ENCODE peak calls at places on chromosome 2, in five cellular contexts. J, L, U, F and E are unnamed samples.

GRCh38 chr2:168853471-168853870 is 36.8 kb downstream of the SPC25 start:
- DNase-seq in J (no peak), L (no peak), U (no peak), F (no peak), E (no peak)

GRCh38 chr2:170813611-170814550 is 2.8 kb upstream of the GAD1 start:
- DNase-seq in J (no peak), L (no peak), U (peak; percentile 41), F (peak; percentile 70), E (no peak)

GRCh38 chr2:12935226-12935625 is 218.5 kb downstream of the TRIB2 start:
- DNase-seq in J (no peak), L (no peak), U (no peak), F (no peak), E (no peak)

GRCh38 chr2:222656544-222657446 is 903 bp upstream of the FARSB start:
- DNase-seq in J (no peak), L (no peak), U (no peak), F (no peak), E (no peak)

GRCh38 chr2:1675633-1676032 is 68.7 kb downstream of the PXDN start:
- DNase-seq in J (no peak), L (no peak), U (no peak), F (no peak), E (no peak)

GRCh38 chr2:160109939-160110673 is 47.7 kb upstream of the PLA2R1 start:
- DNase-seq in J (no peak), L (no peak), U (peak; percentile 62), F (peak; percentile 64), E (no peak)

GRCh38 chr2:119383410-119384140 is 16.8 kb downstream of the DBI start:
- DNase-seq in J (no peak), L (no peak), U (no peak), F (no peak), E (no peak)

GRCh38 chr2:205800804-205801203 is 118.5 kb downstream of the NRP2 start:
- DNase-seq in J (no peak), L (no peak), U (no peak), F (no peak), E (no peak)

GRCh38 chr2:176192351-176192750 is 3.9 kb downstream of the HOXD1 start:
- DNase-seq in J (no peak), L (no peak), U (no peak), F (no peak), E (no peak)

GRCh38 chr2:121999273-121999672 is 243.8 kb downstream of the TSN start:
- DNase-seq in J (no peak), L (no peak), U (no peak), F (peak; percentile 52), E (no peak)

GRCh38 chr2:118084483-118085089 is 3.7 kb upstream of the INSIG2 start:
- DNase-seq in J (no peak), L (no peak), U (peak; percentile 38), F (no peak), E (no peak)

GRCh38 chr2:178530128-178530527 is 49.9 kb downstream of the PLEKHA3 start:
- DNase-seq in J (no peak), L (no peak), U (no peak), F (no peak), E (no peak)

GRCh38 chr2:144780983-144781382 is 261.1 kb upstream of the ZEB2 start:
- DNase-seq in J (no peak), L (no peak), U (no peak), F (no peak), E (no peak)

GRCh38 chr2:42775186-42775585 is 11.3 kb upstream of the OXER1 start:
- DNase-seq in J (no peak), L (no peak), U (no peak), F (no peak), E (no peak)

GRCh38 chr2:211453311-211453894 is 897.0 kb downstream of the CPS1 start:
- DNase-seq in J (no peak), L (no peak), U (no peak), F (no peak), E (no peak)

GRCh38 chr2:177078416-177078815 is 134.2 kb upstream of the HNRNPA3 start:
- DNase-seq in J (no peak), L (no peak), U (no peak), F (no peak), E (no peak)

GRCh38 chr2:96832751-96833507 is 10.9 kb downstream of the ANKRD23 start:
- DNase-seq in J (no peak), L (no peak), U (no peak), F (no peak), E (no peak)
- TF ChIP-seq POLR2A in J (no peak), L (no peak), U (peak; percentile 19), F (no peak), E (no peak)

GRCh38 chr2:10157293-10157692 is 34.8 kb downstream of the RRM2 start:
- DNase-seq in J (no peak), L (no peak), U (no peak), F (peak; percentile 27), E (no peak)
- TF ChIP-seq TAF1 in J (no peak), L (no peak), U (no peak), F (no peak), E (no peak)

GRCh38 chr2:218395826-218396687 is 3.6 kb upstream of the CTDSP1 start:
- DNase-seq in J (peak; percentile 71), L (peak; percentile 85), U (peak; percentile 94), F (peak; percentile 95), E (peak; percentile 82)
- TF ChIP-seq POLR2A in J (no peak), L (no peak), U (peak; percentile 23), F (peak; percentile 60), E (peak; percentile 51)

GRCh38 chr2:15363734-15364133 is 197.4 kb downstream of the NBAS start:
- DNase-seq in J (no peak), L (no peak), U (no peak), F (no peak), E (no peak)

GRCh38 chr2:15357186-15357585 is 203.9 kb downstream of the NBAS start:
- DNase-seq in J (no peak), L (no peak), U (no peak), F (no peak), E (no peak)

GRCh38 chr2:15357922-15358321 is 203.2 kb downstream of the NBAS start:
- DNase-seq in J (no peak), L (no peak), U (no peak), F (no peak), E (no peak)

GRCh38 chr2:15363142-15363541 is 198.0 kb downstream of the NBAS start:
- DNase-seq in J (no peak), L (no peak), U (peak; percentile 17), F (no peak), E (no peak)

DNA sequence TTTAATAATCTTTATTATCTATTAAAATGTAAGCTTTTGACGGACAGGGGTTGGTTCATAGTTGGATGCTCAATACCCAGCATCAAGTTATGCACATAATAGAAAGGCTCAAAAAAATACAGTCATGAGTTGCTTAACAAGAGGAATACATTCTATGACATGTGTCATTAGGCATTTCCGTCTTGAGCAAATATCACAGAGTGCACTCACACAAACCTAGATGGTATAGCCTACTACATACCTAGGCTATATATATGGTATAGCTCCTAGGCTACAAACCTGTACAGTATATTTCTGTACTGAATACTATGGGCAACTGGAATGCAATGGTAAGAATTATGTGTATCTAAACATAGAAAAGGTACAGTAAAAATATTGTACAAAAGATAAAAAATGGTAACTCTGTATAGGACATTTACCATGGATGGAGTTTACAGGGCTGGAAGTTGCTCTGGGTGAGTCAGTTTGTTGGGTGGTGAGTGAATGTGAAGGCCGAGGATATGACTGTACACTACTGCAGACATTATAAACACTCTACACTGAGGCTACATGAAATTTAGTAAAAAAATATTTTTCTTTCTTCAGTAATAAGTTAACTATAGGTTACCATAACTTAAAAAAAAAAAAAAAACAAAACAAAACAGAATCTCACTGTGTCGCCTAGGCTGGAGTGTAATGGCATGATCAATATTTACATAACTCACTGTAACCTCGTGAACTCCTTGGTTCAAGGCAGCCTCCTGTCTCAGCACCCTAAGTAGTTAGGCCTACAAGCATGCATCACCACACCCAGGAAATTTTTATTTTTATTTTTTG is 201.2 kb downstream of the NBAS start:
- DNase-seq in J (no peak), L (no peak), U (peak; percentile 80), F (no peak), E (no peak)
- TF ChIP-seq TAF1 in J (no peak), L (no peak), U (no peak), F (no peak), E (no peak)

DNA sequence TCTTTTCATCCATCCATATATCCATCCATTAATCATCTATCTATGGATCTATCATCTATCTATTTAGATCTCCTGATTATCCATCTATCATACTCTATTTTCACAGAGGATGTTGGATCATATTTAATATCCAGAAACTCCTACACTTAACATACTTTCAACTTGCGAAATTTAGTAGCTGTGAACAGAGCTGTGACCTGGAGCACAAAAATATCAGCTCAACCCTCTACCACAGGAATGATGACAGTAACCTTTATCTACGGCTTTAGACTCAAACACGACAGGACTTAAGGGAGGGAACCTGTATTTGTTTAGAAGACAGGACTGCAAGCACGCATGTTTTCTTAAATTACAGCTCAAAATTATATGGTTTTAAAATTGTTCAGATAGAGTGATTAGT is 142.3 kb downstream of the COL6A3 start:
- DNase-seq in J (no peak), L (no peak), U (no peak), F (no peak), E (no peak)
- TF ChIP-seq POLR2A in J (no peak), L (no peak), U (no peak), F (no peak), E (no peak)

GRCh38 chr2:239175181-239175580 is 225.6 kb downstream of the HDAC4 start:
- DNase-seq in J (no peak), L (no peak), U (no peak), F (no peak), E (no peak)
- TF ChIP-seq TAF1 in J (no peak), L (no peak), U (no peak), F (no peak), E (no peak)

GRCh38 chr2:45611020-45611737 is at the start of gene SRBD1:
- DNase-seq in J (peak; percentile 86), L (peak; percentile 59), U (peak; percentile 95), F (peak; percentile 98), E (peak; percentile 65)
- TF ChIP-seq POLR2A in J (peak; percentile 39), L (peak; percentile 82), U (peak; percentile 84), F (peak; percentile 94), E (peak; percentile 84)

GRCh38 chr2:33047939-33048338 is 101.2 kb downstream of the LTBP1 start:
- DNase-seq in J (no peak), L (no peak), U (no peak), F (no peak), E (no peak)

GRCh38 chr2:33056170-33056569 is 109.4 kb downstream of the LTBP1 start:
- DNase-seq in J (no peak), L (no peak), U (no peak), F (no peak), E (no peak)

DNA sequence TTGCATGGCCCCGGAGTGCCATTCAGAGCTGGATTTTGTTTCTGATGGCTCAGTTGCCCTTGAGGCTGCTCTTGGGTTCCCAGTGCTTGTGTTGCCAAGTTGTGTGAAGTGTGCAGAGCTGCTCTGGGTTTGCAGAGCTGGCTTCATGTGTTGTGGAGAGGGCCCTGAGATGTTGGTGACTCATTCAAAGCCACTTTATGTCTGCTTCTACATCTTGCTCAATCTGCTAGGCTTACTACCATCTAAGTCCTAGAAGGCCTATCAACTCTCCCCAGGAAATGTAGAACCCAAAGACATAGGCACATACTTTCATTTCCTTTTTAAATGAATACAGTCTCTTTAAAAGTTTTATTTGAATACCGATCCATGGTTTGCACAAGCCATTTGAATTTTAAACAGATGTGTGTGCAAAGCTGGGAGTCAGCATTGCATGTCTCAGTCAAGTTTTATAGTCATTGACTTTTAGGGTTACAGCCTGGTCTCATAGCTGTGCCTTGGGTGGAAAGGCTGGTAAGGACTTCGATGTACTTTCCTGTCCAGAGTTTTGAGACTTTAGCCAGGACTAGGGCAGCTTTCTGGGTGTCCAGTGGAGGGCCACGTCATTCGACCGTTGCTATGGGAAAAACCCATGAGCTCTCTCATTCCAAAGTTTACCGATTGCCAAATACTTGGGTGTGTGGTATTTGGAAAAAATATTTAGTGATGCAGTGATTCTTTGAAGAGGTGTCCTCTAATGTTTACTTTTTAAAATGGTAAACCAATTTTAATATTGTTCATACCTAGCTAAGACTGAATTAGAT is 105.0 kb downstream of the LTBP1 start:
- DNase-seq in J (no peak), L (no peak), U (peak; percentile 41), F (no peak), E (no peak)
- TF ChIP-seq TAF1 in J (no peak), L (no peak), U (no peak), F (no peak), E (no peak)